ENCODE peak calls at places on chromosomes 1 and 21, in seven cellular contexts. P is adrenal gland, T is AG04450, D is heart right ventricle, Q is hepatocyte, Z is stomach, G is psoas muscle. N is an unnamed sample.

GRCh38 chr1:24266398-24266941 is 52.7 kb upstream of the GRHL3 start:
- DNase-seq in P (no peak), T (peak; percentile 20), D (no peak), Q (peak; percentile 23), Z (no peak), G (peak; percentile 43), N (no peak)

GRCh38 chr1:219927956-219928790 is at the start of gene SLC30A10:
- DNase-seq in P (no peak), T (no peak), D (peak; percentile 11), Q (peak; percentile 78), Z (no peak), G (peak; percentile 15), N (no peak)

GRCh38 chr1:73771396-73771795 is 426.6 kb downstream of the LRRIQ3 start:
- DNase-seq in P (no peak), T (no peak), D (no peak), Q (no peak), Z (no peak), G (no peak), N (no peak)

GRCh38 chr1:18800258-18800657 is 59.2 kb downstream of the TAS1R2 start:
- DNase-seq in P (no peak), T (no peak), D (no peak), Q (no peak), Z (no peak), G (no peak), N (no peak)

GRCh38 chr1:40711465-40712404 is 20.2 kb downstream of the NFYC start:
- DNase-seq in P (no peak), T (no peak), D (no peak), Q (peak; percentile 35), Z (no peak), G (no peak), N (no peak)

GRCh38 chr1:228721407-228721806 is 13.9 kb upstream of the RHOU start:
- DNase-seq in P (no peak), T (no peak), D (no peak), Q (peak; percentile 61), Z (peak; percentile 81), G (no peak), N (no peak)

GRCh38 chr21:45004059-45004422 is 64.2 kb downstream of the SLX9 start:
- DNase-seq in P (peak; percentile 8), T (no peak), D (no peak), Q (no peak), Z (no peak), G (no peak), N (no peak)

GRCh38 chr1:8976338-8976737 is 30.7 kb downstream of the CA6 start:
- DNase-seq in P (no peak), T (no peak), D (no peak), Q (no peak), Z (no peak), G (no peak), N (no peak)

GRCh38 chr1:108877324-108877812 is 583 bp downstream of the GPSM2 start:
- DNase-seq in P (no peak), T (no peak), D (peak; percentile 5), Q (peak; percentile 19), Z (no peak), G (no peak), N (no peak)

GRCh38 chr1:33182896-33183295 is 1.1 kb upstream of the TRIM62 start:
- DNase-seq in P (no peak), T (no peak), D (no peak), Q (no peak), Z (no peak), G (no peak), N (no peak)

GRCh38 chr1:9437931-9438330 is 101.3 kb upstream of the SLC25A33 start:
- DNase-seq in P (no peak), T (no peak), D (peak; percentile 42), Q (peak; percentile 46), Z (no peak), G (peak; percentile 78), N (peak; percentile 65)

GRCh38 chr1:156419863-156420208 is 50.8 kb downstream of the RHBG start:
- DNase-seq in P (no peak), T (no peak), D (no peak), Q (no peak), Z (no peak), G (no peak), N (no peak)

GRCh38 chr21:42424848-42425602 is 21.3 kb downstream of the UBASH3A start:
- DNase-seq in P (no peak), T (no peak), D (no peak), Q (no peak), Z (no peak), G (no peak), N (no peak)

GRCh38 chr1:71245246-71245645 is 164.4 kb upstream of the ZRANB2 start:
- DNase-seq in P (no peak), T (no peak), D (no peak), Q (no peak), Z (no peak), G (no peak), N (no peak)

GRCh38 chr1:243587823-243588560 is 262.1 kb downstream of the AKT3 start:
- DNase-seq in P (no peak), T (no peak), D (no peak), Q (no peak), Z (no peak), G (no peak), N (no peak)

GRCh38 chr1:228410015-228410414 is 3.4 kb upstream of the TRIM11 start:
- DNase-seq in P (peak; percentile 74), T (no peak), D (no peak), Q (no peak), Z (no peak), G (no peak), N (no peak)

GRCh38 chr1:15178571-15179484 is 25.3 kb downstream of the TMEM51 start:
- DNase-seq in P (peak; percentile 82), T (peak; percentile 86), D (no peak), Q (peak; percentile 60), Z (no peak), G (no peak), N (no peak)

GRCh38 chr1:53277326-53277725 is 39.0 kb upstream of the MAGOH start:
- DNase-seq in P (no peak), T (no peak), D (no peak), Q (no peak), Z (no peak), G (no peak), N (no peak)
- TF ChIP-seq CTCF in P (no peak), T (no peak), D (no peak), Q (no peak), Z (no peak), G (no peak), N (no peak)

DNA sequence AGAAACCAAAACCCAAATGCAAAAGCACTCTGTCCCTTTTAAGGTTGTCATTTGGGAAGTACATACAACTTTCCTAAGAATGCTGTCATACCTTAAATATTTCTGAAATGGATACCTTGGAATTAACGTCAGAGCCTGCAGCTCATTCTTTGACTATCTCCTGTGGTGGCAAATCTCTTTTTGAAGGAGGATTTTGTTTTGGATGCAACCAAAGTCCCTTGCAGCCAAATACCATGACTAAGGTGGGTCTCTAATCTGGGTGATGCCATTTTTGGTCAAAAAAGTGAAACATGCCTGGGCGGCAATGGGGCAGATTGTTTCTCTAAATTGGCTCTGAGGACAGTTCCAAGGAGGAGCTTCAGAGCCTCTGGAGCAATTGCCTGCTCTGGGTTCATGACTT is 25.3 kb downstream of the ADAMTS1 start:
- DNase-seq in P (no peak), T (no peak), D (no peak), Q (no peak), Z (no peak), G (no peak), N (no peak)
- H3K27ac ChIP-seq in P (no peak overlapping the region), T (no peak overlapping the region), D (no peak overlapping the region), Q (no peak overlapping the region), Z (no peak overlapping the region), G (no peak overlapping the region), N (no peak overlapping the region)

GRCh38 chr1:192763243-192763642 is 45.6 kb upstream of the RGS2 start:
- DNase-seq in P (no peak), T (no peak), D (no peak), Q (no peak), Z (no peak), G (no peak), N (no peak)

GRCh38 chr1:192764675-192765074 is 44.2 kb upstream of the RGS2 start:
- DNase-seq in P (no peak), T (no peak), D (no peak), Q (no peak), Z (no peak), G (no peak), N (no peak)

GRCh38 chr1:192762265-192762664 is 46.6 kb upstream of the RGS2 start:
- DNase-seq in P (no peak), T (no peak), D (no peak), Q (no peak), Z (no peak), G (no peak), N (no peak)

GRCh38 chr1:192766009-192766625 is 42.7 kb upstream of the RGS2 start:
- DNase-seq in P (no peak), T (no peak), D (no peak), Q (peak; percentile 10), Z (no peak), G (no peak), N (no peak)

GRCh38 chr1:192763756-192764155 is 45.1 kb upstream of the RGS2 start:
- DNase-seq in P (no peak), T (peak; percentile 73), D (no peak), Q (no peak), Z (no peak), G (no peak), N (no peak)
- H3K4me3 ChIP-seq in P (no peak overlapping the region), T (no peak overlapping the region), D (no peak overlapping the region), Q (no peak overlapping the region), Z (no peak overlapping the region), G (no peak overlapping the region), N (no peak overlapping the region)

DNA sequence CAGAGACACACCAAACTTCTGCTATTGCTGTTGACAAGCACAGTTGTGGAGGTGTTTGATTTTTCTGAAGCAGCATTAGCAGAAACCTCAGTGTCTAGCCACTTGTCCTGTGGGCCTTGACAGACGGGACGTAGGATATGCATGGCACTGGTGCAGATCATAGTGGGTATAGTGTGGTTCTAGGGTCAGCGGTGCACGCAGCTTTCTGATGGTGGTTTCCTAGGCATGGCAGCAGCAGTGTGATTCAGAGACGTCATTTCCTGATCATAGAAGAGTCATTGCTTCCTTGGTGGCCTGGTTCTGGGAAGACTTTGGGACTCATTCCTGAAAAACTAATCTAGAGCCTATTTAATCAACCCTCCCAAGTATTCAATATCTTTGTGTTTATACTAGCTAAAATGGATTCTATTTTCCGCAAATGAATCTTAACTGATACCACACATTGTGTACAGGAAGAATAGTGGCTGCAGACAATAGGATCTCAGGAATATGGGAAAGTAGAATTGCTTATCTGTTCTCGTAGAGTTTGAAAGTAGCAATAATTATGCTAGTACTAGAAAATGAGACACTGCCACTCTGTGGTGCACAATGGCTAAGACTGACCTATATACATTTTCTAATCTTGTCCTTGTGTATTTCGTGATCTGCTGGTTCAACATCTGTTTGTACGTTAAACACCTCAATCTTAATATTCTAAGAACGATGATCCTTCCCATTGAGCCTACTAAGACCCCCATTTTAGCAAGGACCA is 2.8 kb upstream of the USP1 start:
- DNase-seq in P (no peak), T (no peak), D (no peak), Q (no peak), Z (no peak), G (no peak), N (no peak)
- TF ChIP-seq CTCF in P (no peak), T (peak; percentile 8), D (no peak), Q (peak; percentile 21), Z (no peak), G (no peak), N (no peak)